ENCODE peak calls at places on chromosome 1, in four cellular contexts. One of them, this sample, is unnamed.

GRCh38 chr1:95095833-95096217 is 21.3 kb upstream of the TLCD4 start:
- DNase-seq in heart left ventricle: no peak
- DNase-seq in mesenchymal stem cell: peak; percentile 84
- DNase-seq in AG04449: no peak
- DNase-seq in this sample: no peak

GRCh38 chr1:228496494-228496893 is 9.3 kb downstream of the RNF187 start:
- DNase-seq in heart left ventricle: no peak
- DNase-seq in mesenchymal stem cell: no peak
- DNase-seq in AG04449: no peak
- DNase-seq in this sample: no peak

GRCh38 chr1:243470492-243470891 is 214.7 kb downstream of the SDCCAG8 start:
- DNase-seq in heart left ventricle: no peak
- DNase-seq in mesenchymal stem cell: no peak
- DNase-seq in AG04449: no peak
- DNase-seq in this sample: no peak

GRCh38 chr1:224065455-224065854 is 48.5 kb upstream of the FBXO28 start:
- DNase-seq in heart left ventricle: no peak
- DNase-seq in mesenchymal stem cell: no peak
- DNase-seq in AG04449: no peak
- DNase-seq in this sample: no peak

GRCh38 chr1:213435715-213436114 is 384.7 kb downstream of the RPS6KC1 start:
- DNase-seq in heart left ventricle: no peak
- DNase-seq in mesenchymal stem cell: no peak
- DNase-seq in AG04449: no peak
- DNase-seq in this sample: no peak

GRCh38 chr1:86380257-86380861 is 15.8 kb downstream of the ODF2L start:
- DNase-seq in heart left ventricle: no peak
- DNase-seq in mesenchymal stem cell: peak; percentile 81
- DNase-seq in AG04449: peak; percentile 45
- DNase-seq in this sample: peak; percentile 71

GRCh38 chr1:117638141-117638540 is 32.3 kb downstream of the TENT5C start:
- DNase-seq in heart left ventricle: no peak
- DNase-seq in mesenchymal stem cell: no peak
- DNase-seq in AG04449: no peak
- DNase-seq in this sample: no peak

GRCh38 chr1:203665986-203666385 is 39.4 kb downstream of the ATP2B4 start:
- DNase-seq in heart left ventricle: no peak
- DNase-seq in mesenchymal stem cell: peak; percentile 56
- DNase-seq in AG04449: no peak
- DNase-seq in this sample: no peak

GRCh38 chr1:58768971-58769808 is 14.7 kb downstream of the JUN start:
- DNase-seq in heart left ventricle: peak; percentile 74
- DNase-seq in mesenchymal stem cell: peak; percentile 66
- DNase-seq in AG04449: no peak
- DNase-seq in this sample: peak; percentile 58

DNA sequence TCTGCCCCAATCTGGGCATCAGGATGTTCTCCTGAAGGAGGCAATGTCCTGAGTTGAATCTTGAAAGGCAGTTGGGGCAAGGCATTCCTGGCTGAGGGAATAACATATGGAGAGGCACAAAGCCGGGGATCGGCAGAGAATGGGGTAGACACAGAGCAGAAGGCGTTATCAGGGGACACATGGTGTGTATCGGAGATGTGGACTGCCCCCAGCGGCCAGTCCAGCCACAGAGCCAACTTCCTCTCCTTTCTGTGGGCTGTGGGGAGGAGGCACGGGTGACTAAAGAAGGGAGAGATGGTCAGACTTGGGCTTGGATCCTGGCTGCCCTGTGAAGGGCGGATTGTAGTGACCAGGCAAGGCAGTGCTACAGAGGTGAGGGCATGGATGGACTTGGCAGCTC is 32.1 kb downstream of the FOXD2 start:
- DNase-seq in heart left ventricle: no peak
- DNase-seq in mesenchymal stem cell: no peak
- DNase-seq in AG04449: no peak
- DNase-seq in this sample: no peak
- H3K4me3 ChIP-seq in heart left ventricle: no peak overlapping the region
- H3K4me3 ChIP-seq in mesenchymal stem cell: no peak overlapping the region
- H3K4me3 ChIP-seq in AG04449: no peak overlapping the region
- H3K4me3 ChIP-seq in this sample: no peak overlapping the region

DNA sequence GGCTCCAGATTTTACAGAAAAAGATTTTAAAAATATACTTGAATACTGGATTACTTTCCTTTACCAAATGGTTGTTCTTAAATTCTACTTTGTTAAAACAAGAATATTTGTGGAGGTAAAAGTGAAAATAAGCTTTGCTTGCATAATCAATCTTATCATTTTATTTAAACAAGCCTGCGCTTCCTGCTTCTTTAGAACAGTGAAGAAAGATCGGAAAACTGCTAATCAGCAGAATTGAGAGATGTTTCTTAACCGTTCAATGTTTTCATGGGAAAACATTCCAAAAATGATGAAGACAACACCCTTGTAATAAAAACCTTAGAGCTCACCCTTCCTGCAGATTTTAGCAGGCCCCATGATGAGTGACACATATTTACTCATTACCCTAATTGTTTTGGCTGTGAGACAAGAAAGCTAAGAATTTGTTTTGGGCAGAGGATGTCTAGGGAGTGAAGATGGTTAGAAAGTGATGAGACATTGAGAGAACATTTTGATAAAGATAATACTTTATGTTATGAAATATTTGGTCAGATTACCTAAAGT is 72.6 kb downstream of the TPR start:
- DNase-seq in heart left ventricle: no peak
- DNase-seq in mesenchymal stem cell: no peak
- DNase-seq in AG04449: no peak
- DNase-seq in this sample: no peak
- H3K4me3 ChIP-seq in heart left ventricle: no peak overlapping the region
- H3K4me3 ChIP-seq in mesenchymal stem cell: no peak overlapping the region
- H3K4me3 ChIP-seq in AG04449: no peak overlapping the region
- H3K4me3 ChIP-seq in this sample: no peak overlapping the region

DNA sequence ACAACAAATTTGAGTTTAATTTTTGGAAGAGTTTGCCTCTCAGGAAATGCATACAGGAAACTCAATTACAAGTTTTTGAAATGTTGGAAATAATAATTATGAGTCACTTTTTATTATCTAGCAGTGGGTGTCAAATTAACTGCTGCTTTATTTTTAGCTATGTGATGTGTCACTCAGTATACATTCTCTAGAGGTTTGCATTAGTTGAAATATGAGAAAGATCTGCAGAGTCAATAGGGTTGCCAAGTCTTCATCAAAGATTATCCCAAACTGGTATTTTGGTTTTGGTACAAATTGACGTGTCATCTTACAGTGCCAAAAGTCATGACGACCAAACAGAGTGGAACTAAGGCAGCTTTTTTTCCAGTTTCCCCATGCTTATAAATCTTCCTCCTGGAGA is 54.3 kb upstream of the DIPK1A start:
- DNase-seq in heart left ventricle: no peak
- DNase-seq in mesenchymal stem cell: no peak
- DNase-seq in AG04449: peak; percentile 24
- DNase-seq in this sample: no peak
- H3K4me3 ChIP-seq in heart left ventricle: no peak overlapping the region
- H3K4me3 ChIP-seq in mesenchymal stem cell: peak overlapping the region; percentile 49
- H3K4me3 ChIP-seq in AG04449: no peak overlapping the region
- H3K4me3 ChIP-seq in this sample: no peak overlapping the region

GRCh38 chr1:221543529-221544120 is 198.3 kb downstream of the DUSP10 start:
- DNase-seq in heart left ventricle: no peak
- DNase-seq in mesenchymal stem cell: peak; percentile 48
- DNase-seq in AG04449: no peak
- DNase-seq in this sample: peak; percentile 48
- H3K4me3 ChIP-seq in heart left ventricle: no peak overlapping the region
- H3K4me3 ChIP-seq in mesenchymal stem cell: no peak overlapping the region
- H3K4me3 ChIP-seq in AG04449: no peak overlapping the region
- H3K4me3 ChIP-seq in this sample: no peak overlapping the region

DNA sequence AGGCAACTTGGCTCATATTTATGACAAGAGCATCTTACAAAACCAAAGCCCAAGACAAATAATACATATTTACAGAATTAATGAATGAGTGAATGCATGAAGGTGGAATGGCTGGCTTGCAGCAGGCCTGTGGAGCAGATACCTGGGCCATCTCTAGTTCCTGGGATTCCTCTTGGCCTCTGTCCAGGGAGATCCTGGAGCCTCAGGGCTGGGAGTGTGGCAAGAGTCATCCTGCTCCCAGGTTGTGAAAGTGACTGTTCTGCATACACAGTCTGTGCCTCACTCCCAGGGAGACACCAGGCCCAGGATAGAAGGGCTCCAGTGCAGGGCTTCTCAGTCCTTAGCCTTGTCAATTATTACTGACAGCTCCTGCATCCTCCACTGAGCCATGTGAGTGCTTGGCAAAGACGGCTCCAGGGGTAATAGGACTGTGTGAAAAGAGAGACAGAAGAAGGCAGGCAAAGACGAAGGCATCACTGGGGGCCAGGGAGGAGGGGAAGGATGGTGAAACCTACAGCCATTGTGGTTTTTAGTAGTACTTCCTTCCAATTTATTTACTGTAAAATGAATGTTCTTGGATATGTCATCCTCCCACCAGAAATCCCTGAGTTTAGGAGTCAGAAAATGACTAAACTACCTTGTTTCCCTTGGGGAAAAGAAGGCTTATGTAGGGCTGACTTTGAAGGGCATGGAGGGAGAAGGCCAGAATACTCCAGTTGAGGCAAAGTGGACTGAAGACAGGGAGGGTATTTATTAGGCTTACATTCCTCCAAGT is 14.3 kb upstream of the KPRP start:
- DNase-seq in heart left ventricle: no peak
- DNase-seq in mesenchymal stem cell: no peak
- DNase-seq in AG04449: no peak
- DNase-seq in this sample: no peak
- H3K4me3 ChIP-seq in heart left ventricle: no peak overlapping the region
- H3K4me3 ChIP-seq in mesenchymal stem cell: no peak overlapping the region
- H3K4me3 ChIP-seq in AG04449: no peak overlapping the region
- H3K4me3 ChIP-seq in this sample: no peak overlapping the region

GRCh38 chr1:35032384-35032739 is 617 bp upstream of the ZMYM6 start:
- DNase-seq in heart left ventricle: no peak
- DNase-seq in mesenchymal stem cell: no peak
- DNase-seq in AG04449: no peak
- DNase-seq in this sample: no peak
- H3K4me3 ChIP-seq in heart left ventricle: peak overlapping the region; percentile 89
- H3K4me3 ChIP-seq in mesenchymal stem cell: peak overlapping the region; percentile 93
- H3K4me3 ChIP-seq in AG04449: peak overlapping the region; percentile 91
- H3K4me3 ChIP-seq in this sample: peak overlapping the region; percentile 83

GRCh38 chr1:168224991-168225390 is 813 bp upstream of the SFT2D2 start:
- DNase-seq in heart left ventricle: no peak
- DNase-seq in mesenchymal stem cell: no peak
- DNase-seq in AG04449: no peak
- DNase-seq in this sample: peak; percentile 20
- H3K4me3 ChIP-seq in heart left ventricle: peak overlapping the region; percentile 68
- H3K4me3 ChIP-seq in mesenchymal stem cell: peak overlapping the region; percentile 90
- H3K4me3 ChIP-seq in AG04449: no peak overlapping the region
- H3K4me3 ChIP-seq in this sample: peak overlapping the region; percentile 68

DNA sequence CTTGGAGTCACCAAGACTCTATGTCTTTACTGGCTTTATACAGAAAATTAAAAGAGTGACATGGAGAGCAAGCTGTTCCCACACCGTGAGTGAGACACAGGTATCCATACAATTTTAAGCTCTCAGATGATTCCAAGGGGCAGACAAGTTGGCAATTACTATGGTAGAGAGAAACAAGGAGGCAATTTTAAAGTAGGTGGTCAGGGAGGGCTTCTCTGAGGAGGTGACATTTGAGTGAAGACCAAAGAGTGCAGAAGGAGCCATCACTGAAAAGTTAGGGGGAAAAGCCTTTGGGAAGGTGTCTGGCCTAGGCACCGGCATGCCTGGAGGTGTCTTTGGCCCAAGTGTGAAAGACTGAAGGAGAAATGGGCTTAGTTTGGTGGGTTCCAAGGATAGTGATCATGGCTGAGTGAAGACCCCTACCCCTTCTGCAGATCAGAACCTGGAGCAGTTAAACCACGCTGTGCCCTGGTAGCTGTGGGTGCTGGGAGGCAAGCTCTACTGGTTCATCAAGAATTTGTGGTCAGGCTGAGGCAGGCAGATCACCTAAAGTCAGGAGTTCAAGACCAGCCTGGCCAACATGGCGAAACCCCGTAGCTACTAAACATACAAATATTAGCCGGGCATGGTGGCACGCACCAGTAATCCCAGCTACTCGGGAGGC is 10.4 kb downstream of the IFI6 start:
- DNase-seq in heart left ventricle: no peak
- DNase-seq in mesenchymal stem cell: no peak
- DNase-seq in AG04449: no peak
- DNase-seq in this sample: no peak
- H3K4me3 ChIP-seq in heart left ventricle: no peak overlapping the region
- H3K4me3 ChIP-seq in mesenchymal stem cell: no peak overlapping the region
- H3K4me3 ChIP-seq in AG04449: no peak overlapping the region
- H3K4me3 ChIP-seq in this sample: no peak overlapping the region

GRCh38 chr1:63779872-63780271 is 6.1 kb downstream of the ROR1 start:
- DNase-seq in heart left ventricle: no peak
- DNase-seq in mesenchymal stem cell: no peak
- DNase-seq in AG04449: no peak
- DNase-seq in this sample: no peak
- H3K4me3 ChIP-seq in heart left ventricle: no peak overlapping the region
- H3K4me3 ChIP-seq in mesenchymal stem cell: no peak overlapping the region
- H3K4me3 ChIP-seq in AG04449: no peak overlapping the region
- H3K4me3 ChIP-seq in this sample: no peak overlapping the region